ENCODE peak calls at places on chromosomes 11 and 22, in ten cellular contexts. W, H, B, D, U, G, Z, Q, N and Y are unnamed samples.

GRCh38 chr22:21448627-21449416 is 18.4 kb upstream of the TMEM191C start:
- DNase-seq in W (no peak), H (peak; percentile 4), B (peak; percentile 50), D (no peak), U (peak; percentile 19), G (no peak), Z (no peak), Q (no peak), N (no peak), Y (no peak)

GRCh38 chr11:134332189-134332631 is 422 bp downstream of the GLB1L2 start:
- DNase-seq in W (no peak), H (peak; percentile 46), B (peak; percentile 74), D (no peak), U (no peak), G (no peak), Z (no peak), Q (no peak), N (no peak), Y (no peak)

GRCh38 chr22:45597460-45598192 is 74.0 kb upstream of the ATXN10 start:
- DNase-seq in W (no peak), H (peak; percentile 45), B (no peak), D (no peak), U (no peak), G (no peak), Z (no peak), Q (no peak), N (peak; percentile 80), Y (no peak)

GRCh38 chr11:115674831-115675230 is 170.6 kb upstream of the CADM1 start:
- DNase-seq in W (no peak), H (no peak), B (peak; percentile 25), D (no peak), U (no peak), G (no peak), Z (no peak), Q (no peak), N (no peak), Y (no peak)

GRCh38 chr11:87425391-87425790 is 387.7 kb downstream of the TMEM135 start:
- DNase-seq in W (peak; percentile 59), H (no peak), B (no peak), D (no peak), U (no peak), G (no peak), Z (no peak), Q (no peak), N (no peak), Y (no peak)

GRCh38 chr11:898160-898517 is 12.5 kb downstream of the CHID1 start:
- DNase-seq in W (peak; percentile 11), H (no peak), B (no peak), D (no peak), U (no peak), G (no peak), Z (peak; percentile 36), Q (peak; percentile 13), N (peak; percentile 45), Y (peak; percentile 38)

GRCh38 chr22:36328635-36329216 is 59.0 kb downstream of the MYH9 start:
- DNase-seq in W (peak; percentile 96), H (peak; percentile 76), B (peak; percentile 94), D (peak; percentile 81), U (peak; percentile 75), G (no peak), Z (peak; percentile 14), Q (peak; percentile 84), N (peak; percentile 80), Y (peak; percentile 50)

GRCh38 chr11:64880240-64881001 is 2.0 kb upstream of the EHD1 start:
- DNase-seq in W (no peak), H (no peak), B (no peak), D (no peak), U (no peak), G (no peak), Z (no peak), Q (no peak), N (no peak), Y (peak; percentile 53)

GRCh38 chr22:30806391-30806861 is 111.8 kb downstream of the OSBP2 start:
- DNase-seq in W (peak; percentile 67), H (no peak), B (no peak), D (no peak), U (no peak), G (no peak), Z (no peak), Q (peak; percentile 69), N (peak; percentile 74), Y (no peak)

GRCh38 chr22:30804626-30805025 is 110.0 kb downstream of the OSBP2 start:
- DNase-seq in W (no peak), H (no peak), B (no peak), D (no peak), U (no peak), G (no peak), Z (no peak), Q (no peak), N (no peak), Y (no peak)

GRCh38 chr22:30803679-30804078 is 109.0 kb downstream of the OSBP2 start:
- DNase-seq in W (no peak), H (no peak), B (no peak), D (no peak), U (no peak), G (no peak), Z (no peak), Q (no peak), N (no peak), Y (no peak)

GRCh38 chr22:30802202-30803166 is 107.8 kb downstream of the OSBP2 start:
- DNase-seq in W (peak; percentile 90), H (peak; percentile 93), B (peak; percentile 80), D (peak; percentile 57), U (peak; percentile 91), G (peak; percentile 77), Z (peak; percentile 46), Q (peak; percentile 93), N (peak; percentile 91), Y (peak; percentile 95)

DNA sequence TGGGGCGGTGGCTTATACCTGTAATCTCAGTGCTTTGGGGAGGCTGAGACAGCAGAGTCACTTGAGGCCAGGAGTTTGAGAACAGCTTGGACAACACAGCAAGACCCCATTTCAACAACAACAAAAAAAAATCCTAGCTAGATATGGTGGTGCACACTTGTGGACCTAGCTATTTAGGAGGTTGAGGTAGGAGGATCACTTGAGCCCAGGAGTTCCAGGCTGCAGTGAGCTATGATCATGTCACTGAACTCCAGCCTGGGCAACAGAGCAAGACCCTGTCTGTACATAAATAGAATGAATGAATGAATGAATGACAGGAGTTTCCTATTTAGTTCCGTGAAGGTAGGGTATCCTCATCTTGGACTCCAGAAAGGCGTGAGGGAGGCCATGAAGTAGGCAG is 107.0 kb downstream of the OSBP2 start:
- DNase-seq in W (no peak), H (no peak), B (no peak), D (no peak), U (no peak), G (no peak), Z (no peak), Q (no peak), N (no peak), Y (no peak)
- TF ChIP-seq POLR2A in W (no peak), H (no peak), B (no peak), D (no peak), U (no peak), G (no peak), Z (no peak), Q (no peak), N (no peak), Y (no peak)

GRCh38 chr11:113384551-113384950 is 3.0 kb upstream of the ANKK1 start:
- DNase-seq in W (peak; percentile 96), H (no peak), B (no peak), D (peak; percentile 93), U (no peak), G (no peak), Z (no peak), Q (peak; percentile 94), N (no peak), Y (no peak)

GRCh38 chr11:113389288-113389687 is 1.7 kb downstream of the ANKK1 start:
- DNase-seq in W (no peak), H (no peak), B (no peak), D (no peak), U (no peak), G (no peak), Z (no peak), Q (no peak), N (no peak), Y (no peak)

GRCh38 chr11:113386866-113387265 is 713 bp upstream of the ANKK1 start:
- DNase-seq in W (no peak), H (no peak), B (no peak), D (no peak), U (no peak), G (no peak), Z (no peak), Q (no peak), N (no peak), Y (no peak)

GRCh38 chr11:113385749-113386148 is 1.8 kb upstream of the ANKK1 start:
- DNase-seq in W (no peak), H (no peak), B (no peak), D (no peak), U (no peak), G (no peak), Z (no peak), Q (no peak), N (no peak), Y (no peak)

GRCh38 chr11:113387605-113388211 is at the start of gene ANKK1:
- DNase-seq in W (no peak), H (peak; percentile 52), B (no peak), D (peak; percentile 35), U (no peak), G (no peak), Z (no peak), Q (no peak), N (no peak), Y (no peak)
- TF ChIP-seq POLR2A in W (no peak), H (no peak), B (no peak), D (no peak), U (no peak), G (no peak), Z (no peak), Q (no peak), N (no peak), Y (no peak)

GRCh38 chr11:85810871-85811611 is at the start of gene SYTL2:
- DNase-seq in W (peak; percentile 48), H (peak; percentile 81), B (peak; percentile 73), D (peak; percentile 35), U (peak; percentile 68), G (peak; percentile 50), Z (peak; percentile 75), Q (peak; percentile 57), N (peak; percentile 83), Y (peak; percentile 84)
- TF ChIP-seq POLR2A in W (peak; percentile 24), H (peak; percentile 65), B (no peak), D (peak; percentile 25), U (peak; percentile 19), G (no peak), Z (peak; percentile 86), Q (no peak), N (no peak), Y (no peak)

DNA sequence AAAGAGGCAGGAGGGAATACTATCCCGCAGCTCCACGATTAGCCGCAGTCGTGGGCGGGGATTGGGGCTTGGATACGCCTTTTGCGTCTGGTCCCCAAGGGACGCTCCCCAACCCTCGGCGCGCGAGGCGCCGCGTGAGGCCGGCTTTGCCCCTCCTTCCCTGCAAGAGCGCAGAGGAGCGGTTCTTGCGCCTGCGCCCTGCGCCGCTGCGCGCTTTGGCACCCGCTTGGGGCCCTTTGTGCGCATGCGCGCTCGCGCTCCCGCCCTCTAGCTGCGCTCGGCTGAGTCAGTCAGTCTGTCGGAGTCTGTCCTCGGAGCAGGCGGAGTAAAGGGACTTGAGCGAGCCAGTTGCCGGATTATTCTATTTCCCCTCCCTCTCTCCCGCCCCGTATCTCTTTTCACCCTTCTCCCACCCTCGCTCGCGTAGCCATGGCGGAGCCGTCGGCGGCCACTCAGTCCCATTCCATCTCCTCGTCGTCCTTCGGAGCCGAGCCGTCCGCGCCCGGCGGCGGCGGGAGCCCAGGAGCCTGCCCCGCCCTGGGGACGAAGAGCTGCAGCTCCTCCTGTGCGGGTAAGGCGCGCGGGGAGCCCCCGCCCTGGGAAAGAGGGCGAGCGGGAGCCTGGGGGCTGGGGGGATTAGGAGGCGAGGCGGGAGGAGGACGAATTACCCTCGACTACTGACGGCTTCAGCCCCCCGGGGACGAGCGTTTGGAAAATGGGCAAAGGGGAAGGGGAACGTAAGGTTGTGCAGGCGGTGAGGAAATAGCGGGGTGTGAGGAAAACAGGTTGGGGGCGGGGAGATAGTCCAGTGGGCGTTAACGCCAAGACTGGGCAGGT is at the start of gene RTN3:
- DNase-seq in W (peak; percentile 98), H (peak; percentile 96), B (peak; percentile 98), D (peak; percentile 93), U (peak; percentile 98), G (peak; percentile 93), Z (peak; percentile 94), Q (peak; percentile 100), N (peak; percentile 99), Y (peak; percentile 98)
- TF ChIP-seq POLR2A in W (peak; percentile 92), H (peak; percentile 99), B (peak; percentile 96), D (peak; percentile 69), U (peak; percentile 92), G (peak; percentile 92), Z (peak; percentile 89), Q (peak; percentile 97), N (peak; percentile 99), Y (peak; percentile 97)